ENCODE peak calls at places on chromosomes 7 and 10, in four cellular contexts. E is foreskin fibroblast, O is Panc1, A is upper lobe of left lung. Y is an unnamed sample.

GRCh38 chr7:130941322-130942210 is 207.6 kb upstream of the KLF14 start:
- DNase-seq in E (no peak), O (peak; percentile 91), A (peak; percentile 63), Y (peak; percentile 17)

GRCh38 chr7:6640246-6640721 is 3.2 kb downstream of the ZNF316 start:
- DNase-seq in E (peak; percentile 80), O (no peak), A (no peak), Y (no peak)

GRCh38 chr7:129266181-129266580 is 41.4 kb downstream of the AHCYL2 start:
- DNase-seq in E (no peak), O (no peak), A (no peak), Y (no peak)

GRCh38 chr7:26937306-26937705 is 72.9 kb upstream of the SKAP2 start:
- DNase-seq in E (peak; percentile 66), O (no peak), A (no peak), Y (no peak)

GRCh38 chr10:59375990-59376389 is 13.6 kb upstream of the FAM13C start:
- DNase-seq in E (no peak), O (no peak), A (no peak), Y (no peak)

GRCh38 chr10:23340346-23340745 is 4.3 kb downstream of the C10orf67 start:
- DNase-seq in E (no peak), O (no peak), A (no peak), Y (no peak)

GRCh38 chr7:93245525-93246432 is 13.6 kb downstream of the VPS50 start:
- DNase-seq in E (peak; percentile 7), O (no peak), A (no peak), Y (no peak)

GRCh38 chr10:118139321-118139720 is 92.6 kb upstream of the RAB11FIP2 start:
- DNase-seq in E (peak; percentile 2), O (no peak), A (no peak), Y (no peak)

GRCh38 chr10:5876181-5876768 is 13.4 kb downstream of the ANKRD16 start:
- DNase-seq in E (peak; percentile 89), O (no peak), A (no peak), Y (no peak)

GRCh38 chr7:73565675-73566342 is 8.3 kb upstream of the BCL7B start:
- DNase-seq in E (no peak), O (no peak), A (no peak), Y (no peak)

GRCh38 chr10:43409385-43410109 is 561 bp upstream of the HNRNPF start:
- DNase-seq in E (no peak), O (no peak), A (peak; percentile 88), Y (no peak)

GRCh38 chr7:154581251-154581890 is 421.6 kb downstream of the PAXIP1 start:
- DNase-seq in E (no peak), O (no peak), A (no peak), Y (no peak)

GRCh38 chr7:154587812-154588211 is 415.1 kb downstream of the PAXIP1 start:
- DNase-seq in E (no peak), O (no peak), A (no peak), Y (no peak)

GRCh38 chr7:154579711-154580110 is 423.2 kb downstream of the PAXIP1 start:
- DNase-seq in E (no peak), O (no peak), A (no peak), Y (no peak)

GRCh38 chr7:154583454-154583853 is 419.5 kb downstream of the PAXIP1 start:
- DNase-seq in E (no peak), O (no peak), A (no peak), Y (no peak)

GRCh38 chr7:154584352-154585252 is 418.3 kb downstream of the PAXIP1 start:
- DNase-seq in E (no peak), O (no peak), A (no peak), Y (no peak)
- TF ChIP-seq CTCF in E (no peak), O (peak; percentile 67), A (no peak), Y (peak; percentile 71)

GRCh38 chr10:125003146-125003900 is 61.4 kb downstream of the ZRANB1 start:
- DNase-seq in E (no peak), O (no peak), A (peak; percentile 72), Y (no peak)

GRCh38 chr10:125003901-125004467 is 62.1 kb downstream of the ZRANB1 start:
- DNase-seq in E (no peak), O (no peak), A (peak; percentile 49), Y (no peak)

GRCh38 chr10:125001313-125002043 is 59.6 kb downstream of the ZRANB1 start:
- DNase-seq in E (no peak), O (no peak), A (peak; percentile 46), Y (no peak)

GRCh38 chr10:125002044-125002422 is 60.1 kb downstream of the ZRANB1 start:
- DNase-seq in E (no peak), O (no peak), A (peak; percentile 46), Y (no peak)

DNA sequence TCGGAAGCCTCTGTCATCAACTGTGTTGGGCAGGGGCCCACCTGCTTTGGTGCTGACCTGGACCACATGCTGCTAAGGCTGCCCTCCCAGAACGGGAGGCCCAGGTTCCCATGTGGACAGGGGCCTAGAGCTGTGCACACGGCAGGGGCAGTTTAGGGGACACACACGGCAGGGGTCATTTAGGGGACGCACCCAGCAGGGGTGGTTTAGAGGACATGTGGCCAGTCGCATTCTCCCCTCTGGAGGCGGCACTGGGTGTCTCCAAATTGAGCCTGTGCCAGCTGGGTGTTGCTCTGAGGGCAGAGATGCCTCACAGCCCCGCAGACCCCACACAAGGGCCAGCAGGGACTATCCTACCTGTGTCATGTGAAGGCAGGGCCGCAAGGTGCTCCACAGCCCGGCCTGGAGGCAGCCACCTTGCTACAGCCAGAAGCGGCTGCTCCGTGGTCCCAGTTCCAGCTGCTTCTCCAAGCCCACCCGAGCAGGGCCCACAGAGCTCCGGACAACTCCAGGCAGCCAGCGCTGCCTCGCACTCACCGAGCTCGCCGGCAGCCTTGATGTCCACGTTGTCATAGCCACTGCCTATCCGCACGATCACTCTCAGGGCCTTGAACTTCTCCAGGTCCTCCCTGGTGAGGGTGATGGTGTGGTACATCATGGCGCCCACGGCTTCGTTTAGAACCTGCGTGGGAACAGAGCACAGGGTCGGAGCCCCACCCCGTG is 60.7 kb downstream of the ZRANB1 start:
- DNase-seq in E (no peak), O (no peak), A (peak; percentile 71), Y (no peak)
- H3K4me3 ChIP-seq in E (no peak overlapping the region), O (no peak overlapping the region), A (no peak overlapping the region), Y (no peak overlapping the region)

DNA sequence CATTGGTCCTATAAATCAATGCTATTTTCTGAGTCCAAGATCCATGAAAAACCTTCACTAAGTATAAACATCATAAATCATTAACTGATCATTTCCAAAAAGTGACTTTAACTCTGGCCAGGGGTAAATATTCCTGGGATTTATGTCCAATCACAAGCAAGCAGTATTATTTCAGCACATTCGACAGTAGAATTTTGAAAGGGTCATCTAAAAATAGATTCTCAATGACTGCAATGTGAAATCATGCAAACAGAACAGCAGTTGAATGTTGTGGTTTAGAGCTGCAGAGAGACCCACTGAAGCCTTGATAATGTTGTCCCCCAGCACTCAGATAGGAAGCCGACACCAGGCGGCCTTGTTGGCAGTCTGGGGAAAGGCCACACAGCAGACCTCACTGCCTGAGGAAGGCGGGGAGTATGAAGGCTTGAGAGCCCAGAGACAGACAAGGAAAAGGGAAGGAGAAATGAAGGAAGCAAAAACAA is 38.1 kb downstream of the FAM107B start:
- DNase-seq in E (peak; percentile 13), O (no peak), A (no peak), Y (no peak)
- TF ChIP-seq CTCF in E (no peak), O (no peak), A (no peak), Y (no peak)

GRCh38 chr10:68735119-68735518 is 14.1 kb downstream of the CCAR1 start:
- DNase-seq in E (no peak), O (no peak), A (no peak), Y (no peak)

GRCh38 chr10:68732651-68733050 is 11.6 kb downstream of the CCAR1 start:
- DNase-seq in E (no peak), O (no peak), A (no peak), Y (no peak)

DNA sequence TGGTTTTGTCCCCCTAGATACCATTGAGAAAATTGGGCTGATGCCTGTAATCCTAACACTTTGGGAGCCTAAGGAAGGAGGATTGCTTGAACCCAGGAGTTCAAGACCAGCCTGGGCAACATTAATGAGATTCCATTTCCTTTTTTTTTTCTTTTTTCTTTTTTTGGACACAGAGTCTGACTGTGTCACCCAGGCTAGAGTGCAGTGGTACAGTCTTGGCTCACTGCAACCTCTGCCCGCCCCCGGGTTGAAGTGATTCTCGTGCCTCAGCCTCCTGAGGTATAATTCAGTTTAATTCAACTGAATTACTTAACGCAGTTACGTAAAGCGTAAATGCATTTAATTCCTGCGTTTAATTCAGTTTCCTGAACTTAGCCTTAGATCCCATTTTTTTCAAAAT is 13.3 kb downstream of the CCAR1 start:
- DNase-seq in E (no peak), O (no peak), A (no peak), Y (no peak)
- H3K4me3 ChIP-seq in E (no peak overlapping the region), O (no peak overlapping the region), A (no peak overlapping the region), Y (no peak overlapping the region)

DNA sequence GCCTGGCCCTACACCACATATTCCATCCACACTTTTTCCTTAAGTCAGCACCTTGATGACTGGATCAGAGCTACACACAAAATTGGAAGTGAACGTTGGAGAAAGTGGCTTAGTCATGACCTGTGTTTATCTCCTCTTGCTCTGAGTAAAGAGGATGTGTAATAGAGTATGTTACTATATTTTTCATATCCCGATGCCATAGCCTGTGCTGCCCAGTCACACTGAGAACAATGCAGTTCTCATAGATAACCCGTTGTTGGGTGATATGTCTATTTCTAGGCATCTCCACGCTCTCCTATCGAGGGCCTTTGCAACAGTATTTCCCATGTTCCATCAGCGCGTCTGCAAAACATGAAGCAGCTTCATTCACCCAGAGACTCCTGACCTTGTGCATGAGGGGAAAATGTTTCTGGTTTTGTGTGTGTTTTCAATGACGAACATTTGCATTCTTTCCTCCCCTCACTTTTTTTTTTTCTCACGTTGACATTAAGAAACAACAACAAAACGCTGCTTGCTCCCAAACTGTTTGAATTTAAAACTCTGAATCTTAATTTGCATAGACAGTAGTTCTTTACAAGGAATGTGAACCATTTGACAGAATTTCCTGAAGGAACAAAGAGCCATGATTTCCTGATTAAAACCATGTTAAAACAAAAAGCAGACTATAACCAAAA is 43.4 kb downstream of the GRK5 start:
- DNase-seq in E (peak; percentile 74), O (peak; percentile 94), A (no peak), Y (no peak)
- TF ChIP-seq CTCF in E (no peak), O (no peak), A (no peak), Y (no peak)

DNA sequence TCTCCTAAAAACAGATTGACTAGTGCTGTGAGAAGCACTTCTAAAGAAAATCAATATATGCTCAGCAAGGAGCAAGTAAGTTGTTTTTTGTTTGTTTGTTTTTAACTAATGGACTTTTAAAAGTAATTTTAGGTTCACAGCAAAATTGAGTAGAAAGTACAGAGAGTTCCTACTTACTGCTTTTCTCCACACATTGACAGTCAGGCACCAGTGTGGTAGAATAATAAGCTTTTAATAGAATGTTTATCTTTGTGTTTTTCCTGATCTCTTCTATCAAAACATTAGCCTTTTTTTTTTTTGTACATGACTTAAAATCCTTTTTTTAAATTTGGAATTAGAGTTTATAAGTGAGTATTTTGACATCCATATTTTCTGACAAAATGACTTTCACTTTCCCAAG is 28.0 kb downstream of the MINPP1 start:
- DNase-seq in E (no peak), O (no peak), A (no peak), Y (no peak)
- H3K4me3 ChIP-seq in E (no peak overlapping the region), O (no peak overlapping the region), A (no peak overlapping the region), Y (no peak overlapping the region)

Y was measured in LNCaP clone FGC.